ENCODE peak calls at places on chromosomes 5 and 9, in four cellular contexts. One of them, this sample, is unnamed.

GRCh38 chr5:105503950-105504349 is 1941.4 kb upstream of the NUDT12 start:
- DNase-seq in bronchial epithelial cell: peak
- DNase-seq in AG10803: no peak
- DNase-seq in adrenal gland: no peak
- DNase-seq in this sample: no peak

GRCh38 chr9:13049223-13049622 is 230.3 kb downstream of the MPDZ start:
- DNase-seq in bronchial epithelial cell: no peak
- DNase-seq in AG10803: peak
- DNase-seq in adrenal gland: no peak
- DNase-seq in this sample: no peak

GRCh38 chr9:7791364-7791763 is 8.2 kb downstream of the DMAC1 start:
- DNase-seq in bronchial epithelial cell: no peak
- DNase-seq in AG10803: no peak
- DNase-seq in adrenal gland: no peak
- DNase-seq in this sample: no peak

GRCh38 chr9:98555851-98556465 is 152.8 kb downstream of the GABBR2 start:
- DNase-seq in bronchial epithelial cell: no peak
- DNase-seq in AG10803: no peak
- DNase-seq in adrenal gland: no peak
- DNase-seq in this sample: no peak

GRCh38 chr9:136362450-136362784 is 1.1 kb downstream of the DNLZ start:
- DNase-seq in bronchial epithelial cell: no peak
- DNase-seq in AG10803: peak
- DNase-seq in adrenal gland: no peak
- DNase-seq in this sample: no peak

GRCh38 chr9:98793031-98793430 is 3.3 kb downstream of the ANKS6 start:
- DNase-seq in bronchial epithelial cell: no peak
- DNase-seq in AG10803: no peak
- DNase-seq in adrenal gland: peak
- DNase-seq in this sample: no peak

GRCh38 chr9:3746296-3747275 is 220.8 kb upstream of the RFX3 start:
- DNase-seq in bronchial epithelial cell: peak
- DNase-seq in AG10803: peak
- DNase-seq in adrenal gland: no peak
- DNase-seq in this sample: no peak

GRCh38 chr5:151141535-151141934 is 16.0 kb downstream of the ANXA6 start:
- DNase-seq in bronchial epithelial cell: peak
- DNase-seq in AG10803: no peak
- DNase-seq in adrenal gland: peak
- DNase-seq in this sample: peak

GRCh38 chr9:135454737-135455136 is 24.8 kb upstream of the PPP1R26 start:
- DNase-seq in bronchial epithelial cell: no peak
- DNase-seq in AG10803: no peak
- DNase-seq in adrenal gland: no peak
- DNase-seq in this sample: no peak

GRCh38 chr5:1525624-1525985 is 1.8 kb upstream of the LPCAT1 start:
- DNase-seq in bronchial epithelial cell: no peak
- DNase-seq in AG10803: no peak
- DNase-seq in adrenal gland: no peak
- DNase-seq in this sample: no peak

GRCh38 chr5:72470817-72471216 is 36.4 kb downstream of the ZNF366 start:
- DNase-seq in bronchial epithelial cell: peak
- DNase-seq in AG10803: peak
- DNase-seq in adrenal gland: no peak
- DNase-seq in this sample: no peak

GRCh38 chr9:95513722-95514121 is 3.0 kb downstream of the PTCH1 start:
- DNase-seq in bronchial epithelial cell: no peak
- DNase-seq in AG10803: no peak
- DNase-seq in adrenal gland: no peak
- DNase-seq in this sample: no peak

GRCh38 chr9:92807757-92808725 is 43.4 kb upstream of the BICD2 start:
- DNase-seq in bronchial epithelial cell: no peak
- DNase-seq in AG10803: no peak
- DNase-seq in adrenal gland: no peak
- DNase-seq in this sample: no peak

GRCh38 chr5:175550055-175550660 is 71.8 kb downstream of the SFXN1 start:
- DNase-seq in bronchial epithelial cell: no peak
- DNase-seq in AG10803: no peak
- DNase-seq in adrenal gland: no peak
- DNase-seq in this sample: no peak

GRCh38 chr5:133967715-133968056 is 739 bp downstream of the C5orf15 start:
- DNase-seq in bronchial epithelial cell: peak
- DNase-seq in AG10803: peak
- DNase-seq in adrenal gland: no peak
- DNase-seq in this sample: no peak

GRCh38 chr5:96968614-96969013 is 32.7 kb downstream of the LNPEP start:
- DNase-seq in bronchial epithelial cell: no peak
- DNase-seq in AG10803: no peak
- DNase-seq in adrenal gland: no peak
- DNase-seq in this sample: no peak

GRCh38 chr9:111483419-111483861 is 743 bp downstream of the ECPAS start:
- DNase-seq in bronchial epithelial cell: no peak
- DNase-seq in AG10803: no peak
- DNase-seq in adrenal gland: no peak
- DNase-seq in this sample: no peak

GRCh38 chr5:13249854-13250253 is 694.6 kb downstream of the DNAH5 start:
- DNase-seq in bronchial epithelial cell: peak
- DNase-seq in AG10803: no peak
- DNase-seq in adrenal gland: no peak
- DNase-seq in this sample: no peak

GRCh38 chr5:107594253-107595045 is 76.3 kb downstream of the EFNA5 start:
- DNase-seq in bronchial epithelial cell: no peak
- DNase-seq in AG10803: no peak
- DNase-seq in adrenal gland: no peak
- DNase-seq in this sample: no peak

GRCh38 chr9:127049044-127049443 is 73.4 kb downstream of the ANGPTL2 start:
- DNase-seq in bronchial epithelial cell: peak
- DNase-seq in AG10803: peak
- DNase-seq in adrenal gland: peak
- DNase-seq in this sample: no peak

GRCh38 chr9:9881692-9882091 is 731.1 kb downstream of the PTPRD start:
- DNase-seq in bronchial epithelial cell: peak
- DNase-seq in AG10803: no peak
- DNase-seq in adrenal gland: no peak
- DNase-seq in this sample: no peak

GRCh38 chr5:38825494-38825893 is 20.3 kb upstream of the OSMR start:
- DNase-seq in bronchial epithelial cell: peak
- DNase-seq in AG10803: peak
- DNase-seq in adrenal gland: no peak
- DNase-seq in this sample: no peak

GRCh38 chr5:90221947-90222346 is 187.6 kb downstream of the CETN3 start:
- DNase-seq in bronchial epithelial cell: peak
- DNase-seq in AG10803: no peak
- DNase-seq in adrenal gland: no peak
- DNase-seq in this sample: no peak

DNA sequence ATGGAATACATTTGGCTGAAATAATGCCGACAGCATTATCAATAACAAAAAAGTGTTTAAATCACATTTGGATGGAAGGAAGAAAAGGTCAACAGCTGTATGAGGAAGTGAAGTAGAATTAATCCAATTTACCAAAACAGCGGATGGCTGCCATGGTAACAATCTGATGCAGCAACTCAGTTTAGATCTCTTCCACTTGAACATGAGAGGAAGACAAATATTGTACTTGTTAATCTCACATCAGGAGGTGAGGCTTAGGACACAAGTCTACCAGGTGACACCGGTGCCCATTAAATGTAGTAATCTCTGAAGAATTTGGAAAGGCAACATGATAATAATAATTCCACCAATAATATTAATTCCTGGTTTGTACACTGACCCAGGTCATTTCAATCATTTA is 2.4 kb downstream of the RASEF start:
- DNase-seq in bronchial epithelial cell: no peak
- DNase-seq in AG10803: no peak
- DNase-seq in adrenal gland: no peak
- DNase-seq in this sample: no peak
- H3K4me3 ChIP-seq in bronchial epithelial cell: no peak
- H3K4me3 ChIP-seq in AG10803: no peak
- H3K4me3 ChIP-seq in adrenal gland: no peak
- H3K4me3 ChIP-seq in this sample: no peak

DNA sequence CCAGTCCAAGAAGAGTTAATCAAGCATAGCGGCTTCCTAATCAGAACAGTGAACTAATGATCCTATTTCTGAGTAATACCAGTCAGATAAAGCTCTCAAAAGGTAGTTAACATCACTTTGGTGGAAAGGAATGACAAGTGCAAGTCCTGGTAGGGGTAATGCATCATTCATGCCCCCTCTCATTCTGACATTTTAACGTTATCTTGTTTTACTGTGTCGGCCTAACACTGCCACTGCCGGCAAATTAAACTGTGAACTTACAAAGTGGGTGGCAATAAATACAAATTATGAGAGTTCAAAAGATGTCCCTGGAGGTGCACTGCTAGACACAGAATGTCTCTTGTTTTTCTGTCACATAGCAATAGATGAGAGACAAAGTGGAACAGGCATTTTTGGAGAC is 131.6 kb downstream of the EBF1 start:
- DNase-seq in bronchial epithelial cell: no peak
- DNase-seq in AG10803: no peak
- DNase-seq in adrenal gland: no peak
- DNase-seq in this sample: no peak
- H3K4me3 ChIP-seq in bronchial epithelial cell: no peak
- H3K4me3 ChIP-seq in AG10803: no peak
- H3K4me3 ChIP-seq in adrenal gland: no peak
- H3K4me3 ChIP-seq in this sample: no peak

DNA sequence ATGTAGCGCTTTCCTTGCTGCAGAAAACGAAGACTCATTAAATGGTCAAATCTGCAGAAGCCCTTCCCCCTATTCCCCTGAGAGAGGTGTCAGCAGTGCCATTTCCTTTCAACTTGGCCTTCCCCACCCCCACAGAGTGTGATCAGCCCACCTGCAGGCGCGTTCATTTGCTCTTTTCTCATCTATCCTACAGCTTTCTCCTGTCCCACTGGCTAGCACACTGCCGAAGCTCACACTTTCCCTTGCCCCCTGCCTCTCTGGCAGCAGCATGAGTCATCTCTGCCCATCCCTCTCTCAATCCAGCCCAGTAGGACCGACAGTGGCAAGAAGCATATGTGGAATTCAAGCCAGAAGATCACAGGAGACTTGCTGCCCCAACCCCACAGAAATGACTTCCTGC is 213.8 kb downstream of the FAM114A2 start:
- DNase-seq in bronchial epithelial cell: no peak
- DNase-seq in AG10803: no peak
- DNase-seq in adrenal gland: no peak
- DNase-seq in this sample: no peak
- H3K4me3 ChIP-seq in bronchial epithelial cell: no peak
- H3K4me3 ChIP-seq in AG10803: no peak
- H3K4me3 ChIP-seq in adrenal gland: no peak
- H3K4me3 ChIP-seq in this sample: no peak

GRCh38 chr9:859251-859650 is 17.8 kb downstream of the DMRT1 start:
- DNase-seq in bronchial epithelial cell: no peak
- DNase-seq in AG10803: no peak
- DNase-seq in adrenal gland: no peak
- DNase-seq in this sample: no peak
- H3K4me3 ChIP-seq in bronchial epithelial cell: no peak
- H3K4me3 ChIP-seq in AG10803: no peak
- H3K4me3 ChIP-seq in adrenal gland: no peak
- H3K4me3 ChIP-seq in this sample: no peak

GRCh38 chr5:267716-268115 is 3.7 kb upstream of the PDCD6 start:
- DNase-seq in bronchial epithelial cell: no peak
- DNase-seq in AG10803: no peak
- DNase-seq in adrenal gland: peak
- DNase-seq in this sample: no peak

GRCh38 chr5:264346-264745 is 7.1 kb upstream of the PDCD6 start:
- DNase-seq in bronchial epithelial cell: no peak
- DNase-seq in AG10803: no peak
- DNase-seq in adrenal gland: peak
- DNase-seq in this sample: no peak

GRCh38 chr5:270340-270739 is 1.1 kb upstream of the PDCD6 start:
- DNase-seq in bronchial epithelial cell: no peak
- DNase-seq in AG10803: no peak
- DNase-seq in adrenal gland: peak
- DNase-seq in this sample: no peak
- H3K4me3 ChIP-seq in bronchial epithelial cell: no peak
- H3K4me3 ChIP-seq in AG10803: no peak
- H3K4me3 ChIP-seq in adrenal gland: peak
- H3K4me3 ChIP-seq in this sample: peak

GRCh38 chr5:79935992-79936643 is 54.9 kb downstream of the MTX3 start:
- DNase-seq in bronchial epithelial cell: peak
- DNase-seq in AG10803: peak
- DNase-seq in adrenal gland: peak
- DNase-seq in this sample: peak
- H3K4me3 ChIP-seq in bronchial epithelial cell: no peak
- H3K4me3 ChIP-seq in AG10803: peak
- H3K4me3 ChIP-seq in adrenal gland: no peak
- H3K4me3 ChIP-seq in this sample: no peak

DNA sequence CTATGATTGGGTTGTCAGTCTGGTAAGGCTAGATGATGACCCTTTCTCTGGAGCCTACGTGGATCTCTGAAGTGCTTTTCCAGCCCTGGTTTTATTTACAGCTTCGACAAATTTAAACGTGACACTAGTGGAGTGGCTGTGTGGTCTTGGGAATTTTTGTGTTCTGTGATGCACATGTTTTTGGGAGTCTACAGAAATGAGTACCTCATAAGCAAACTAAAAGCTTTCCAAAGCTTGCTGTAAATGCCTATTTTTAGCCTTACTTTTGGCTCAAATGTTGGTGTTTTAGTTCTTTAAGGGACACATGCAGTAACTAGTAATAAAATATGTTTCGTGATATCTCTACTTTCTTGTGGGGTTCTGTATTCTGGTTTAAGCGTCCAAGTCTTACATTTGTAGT is 3.3 kb downstream of the LARP1 start:
- DNase-seq in bronchial epithelial cell: no peak
- DNase-seq in AG10803: peak
- DNase-seq in adrenal gland: no peak
- DNase-seq in this sample: no peak
- H3K4me3 ChIP-seq in bronchial epithelial cell: peak
- H3K4me3 ChIP-seq in AG10803: peak
- H3K4me3 ChIP-seq in adrenal gland: no peak
- H3K4me3 ChIP-seq in this sample: no peak

DNA sequence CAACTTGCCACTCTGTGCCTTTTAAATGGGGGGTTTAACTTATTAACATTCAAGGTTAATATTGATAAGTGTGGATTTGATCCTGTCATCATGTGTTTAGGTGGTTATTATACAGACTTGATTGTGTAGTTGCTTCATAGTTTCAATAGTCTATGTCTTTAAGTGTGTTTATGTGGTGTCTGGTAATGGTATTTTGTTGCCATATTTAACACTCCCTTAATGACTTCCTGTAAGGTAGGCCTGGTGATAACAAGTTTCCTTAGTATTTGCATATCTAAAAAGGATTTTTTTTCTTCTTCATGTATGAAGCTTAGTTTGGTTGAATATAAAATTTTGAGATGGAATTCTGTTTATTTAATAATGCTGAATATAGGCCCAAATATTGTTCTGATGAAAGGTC is 506.0 kb upstream of the ZNF462 start:
- DNase-seq in bronchial epithelial cell: no peak
- DNase-seq in AG10803: no peak
- DNase-seq in adrenal gland: no peak
- DNase-seq in this sample: no peak
- H3K4me3 ChIP-seq in bronchial epithelial cell: no peak
- H3K4me3 ChIP-seq in AG10803: no peak
- H3K4me3 ChIP-seq in adrenal gland: no peak
- H3K4me3 ChIP-seq in this sample: no peak

This sample was measured in uterus.